ENCODE peak calls at places on chromosomes 12 and 14, in six cellular contexts. Y is NCI-H1092 treated with DMSO at 0.1 percent for 48 hours, D is anterior cingulate cortex, X is LHCN-M2, G is brain microvascular endothelial cell, V is GOT3. H is an unnamed sample.

GRCh38 chr12:25249951-25250738 is 584 bp downstream of the KRAS start:
- DNase-seq in Y (peak; percentile 48), D (no peak), X (peak; percentile 5), G (no peak), V (no peak), H (no peak)

GRCh38 chr14:56524971-56525677 is 54.5 kb upstream of the TMEM260 start:
- DNase-seq in Y (no peak), D (no peak), X (no peak), G (no peak), V (no peak), H (no peak)

GRCh38 chr14:90536092-90536491 is 139.3 kb downstream of the CALM1 start:
- DNase-seq in Y (no peak), D (no peak), X (no peak), G (no peak), V (no peak), H (no peak)

GRCh38 chr14:85466678-85467077 is 63.3 kb upstream of the FLRT2 start:
- DNase-seq in Y (no peak), D (no peak), X (peak; percentile 50), G (peak; percentile 38), V (no peak), H (no peak)

GRCh38 chr12:53751336-53752191 is at the start of gene CISTR:
- DNase-seq in Y (peak; percentile 55), D (no peak), X (no peak), G (no peak), V (no peak), H (no peak)

GRCh38 chr14:52325126-52325525 is 11.0 kb downstream of the PTGER2 start:
- DNase-seq in Y (no peak), D (no peak), X (peak; percentile 50), G (no peak), V (no peak), H (peak; percentile 55)

GRCh38 chr12:43206396-43206795 is 345.6 kb downstream of the ADAMTS20 start:
- DNase-seq in Y (no peak), D (no peak), X (peak; percentile 3), G (peak; percentile 22), V (no peak), H (no peak)

GRCh38 chr12:74725154-74725553 is 187.5 kb downstream of the ATXN7L3B start:
- DNase-seq in Y (no peak), D (no peak), X (no peak), G (peak; percentile 44), V (no peak), H (no peak)

GRCh38 chr12:91986084-91986483 is 159.6 kb downstream of the BTG1 start:
- DNase-seq in Y (no peak), D (no peak), X (peak; percentile 59), G (no peak), V (no peak), H (peak; percentile 67)

GRCh38 chr12:926641-927040 is 22.9 kb downstream of the RAD52 start:
- DNase-seq in Y (no peak), D (no peak), X (no peak), G (no peak), V (no peak), H (no peak)

GRCh38 chr12:45587877-45588530 is 141.5 kb upstream of the ARID2 start:
- DNase-seq in Y (no peak), D (no peak), X (peak; percentile 36), G (no peak), V (no peak), H (no peak)

GRCh38 chr14:54040851-54041250 is 84.2 kb upstream of the BMP4 start:
- DNase-seq in Y (no peak), D (no peak), X (peak; percentile 20), G (no peak), V (no peak), H (no peak)

GRCh38 chr14:71576472-71576871 is 355.8 kb upstream of the RGS6 start:
- DNase-seq in Y (no peak), D (no peak), X (no peak), G (no peak), V (no peak), H (no peak)

GRCh38 chr14:51566831-51567582 is 84.7 kb upstream of the FRMD6 start:
- DNase-seq in Y (no peak), D (no peak), X (no peak), G (no peak), V (no peak), H (no peak)

GRCh38 chr12:1915082-1915968 is 3.1 kb downstream of the CACNA2D4 start:
- DNase-seq in Y (no peak), D (no peak), X (no peak), G (no peak), V (no peak), H (no peak)

GRCh38 chr12:127416796-127417195 is 850.2 kb upstream of the TMEM132C start:
- DNase-seq in Y (no peak), D (no peak), X (no peak), G (peak; percentile 39), V (no peak), H (no peak)

GRCh38 chr14:105211758-105212089 is 30.6 kb upstream of the NUDT14 start:
- DNase-seq in Y (no peak), D (no peak), X (no peak), G (no peak), V (no peak), H (no peak)

GRCh38 chr12:52519826-52520662 is at the start of gene KRT5:
- DNase-seq in Y (no peak), D (no peak), X (no peak), G (no peak), V (no peak), H (no peak)

GRCh38 chr12:52598966-52599365 is 2.3 kb downstream of the KRT72 start:
- DNase-seq in Y (no peak), D (no peak), X (no peak), G (no peak), V (no peak), H (no peak)

GRCh38 chr14:33943081-33943480 is 7.8 kb downstream of the EGLN3 start:
- DNase-seq in Y (peak; percentile 100), D (no peak), X (no peak), G (no peak), V (no peak), H (no peak)

GRCh38 chr12:94504386-94504785 is 44.7 kb upstream of the CEP83 start:
- DNase-seq in Y (no peak), D (no peak), X (no peak), G (no peak), V (no peak), H (no peak)

GRCh38 chr12:806116-806805 is 53.9 kb downstream of the WNK1 start:
- DNase-seq in Y (no peak), D (no peak), X (no peak), G (no peak), V (no peak), H (no peak)

GRCh38 chr14:24339284-24340151 is at the start of gene RIPK3:
- DNase-seq in Y (no peak), D (no peak), X (no peak), G (no peak), V (no peak), H (no peak)

GRCh38 chr12:67331828-67332227 is 62.7 kb downstream of the CAND1 start:
- DNase-seq in Y (no peak), D (no peak), X (no peak), G (no peak), V (no peak), H (no peak)

GRCh38 chr12:131948166-131948712 is 1.5 kb upstream of the EP400 start:
- DNase-seq in Y (no peak), D (no peak), X (no peak), G (no peak), V (no peak), H (no peak)

GRCh38 chr12:29320295-29321090 is 60.5 kb downstream of the ERGIC2 start:
- DNase-seq in Y (no peak), D (no peak), X (peak; percentile 79), G (peak; percentile 53), V (no peak), H (peak; percentile 35)

GRCh38 chr12:2791086-2791485 is 3.7 kb upstream of the FKBP4 start:
- DNase-seq in Y (no peak), D (no peak), X (no peak), G (no peak), V (no peak), H (no peak)

GRCh38 chr14:72514660-72515025 is 379.3 kb downstream of the DPF3 start:
- DNase-seq in Y (no peak), D (no peak), X (no peak), G (no peak), V (no peak), H (no peak)

GRCh38 chr12:76375470-76375869 is 27.3 kb upstream of the BBS10 start:
- DNase-seq in Y (no peak), D (no peak), X (peak; percentile 1), G (no peak), V (no peak), H (no peak)

GRCh38 chr14:24196071-24197061 is 1.1 kb upstream of the TM9SF1 start:
- DNase-seq in Y (peak; percentile 64), D (no peak), X (peak; percentile 20), G (no peak), V (no peak), H (no peak)

GRCh38 chr14:61618448-61618847 is 76.9 kb upstream of the HIF1A start:
- DNase-seq in Y (no peak), D (no peak), X (no peak), G (no peak), V (no peak), H (no peak)

GRCh38 chr12:91172051-91172450 is 10.6 kb downstream of the DCN start:
- DNase-seq in Y (no peak), D (no peak), X (no peak), G (no peak), V (no peak), H (no peak)

GRCh38 chr14:74418031-74418430 is 8.0 kb downstream of the SYNDIG1L start:
- DNase-seq in Y (no peak), D (no peak), X (no peak), G (no peak), V (no peak), H (no peak)

GRCh38 chr14:23177181-23177580 is 6.3 kb downstream of the SLC7A8 start:
- DNase-seq in Y (no peak), D (no peak), X (no peak), G (no peak), V (no peak), H (no peak)

GRCh38 chr14:50336428-50336827 is 24.3 kb downstream of the DMAC2L start:
- DNase-seq in Y (no peak), D (no peak), X (no peak), G (no peak), V (no peak), H (no peak)

GRCh38 chr14:65961004-65961403 is 525.2 kb upstream of the CCDC196 start:
- DNase-seq in Y (no peak), D (no peak), X (peak; percentile 37), G (peak; percentile 3), V (no peak), H (peak; percentile 66)

GRCh38 chr12:67944093-67944492 is 45.2 kb upstream of the IFNG-AS1 start:
- DNase-seq in Y (no peak), D (no peak), X (no peak), G (no peak), V (no peak), H (no peak)

H was measured in H4.